ENCODE peak calls at places on chromosomes 4 and X, in eight cellular contexts. S, O, T, M, F, I, V and J are unnamed samples.

GRCh38 chr4:4413373-4413725 is 26.4 kb downstream of the NSG1 start:
- DNase-seq in S (no peak), O (no peak), T (no peak), M (no peak), F (no peak), I (no peak), V (no peak), J (no peak)

GRCh38 chr4:1711055-1711905 is 839 bp downstream of the SLBP start:
- DNase-seq in S (no peak), O (peak; percentile 30), T (no peak), M (peak; percentile 87), F (peak; percentile 43), I (peak; percentile 49), V (peak; percentile 40), J (peak; percentile 52)

GRCh38 chr4:184826315-184827266 is 823 bp upstream of the ACSL1 start:
- DNase-seq in S (no peak), O (no peak), T (peak; percentile 31), M (no peak), F (no peak), I (no peak), V (peak; percentile 44), J (peak; percentile 46)

GRCh38 chr4:177047070-177047850 is 254.5 kb upstream of the VEGFC start:
- DNase-seq in S (peak; percentile 43), O (peak; percentile 78), T (peak; percentile 1), M (no peak), F (peak; percentile 36), I (peak; percentile 67), V (peak; percentile 57), J (peak; percentile 49)

GRCh38 chr4:22336822-22337221 is 179.0 kb downstream of the ADGRA3 start:
- DNase-seq in S (no peak), O (no peak), T (no peak), M (no peak), F (no peak), I (no peak), V (no peak), J (no peak)

GRCh38 chr4:113349400-113349799 is 299.9 kb downstream of the ANK2 start:
- DNase-seq in S (no peak), O (no peak), T (no peak), M (no peak), F (no peak), I (no peak), V (no peak), J (no peak)

GRCh38 chr4:31081375-31081774 is 361.2 kb downstream of the PCDH7 start:
- DNase-seq in S (no peak), O (no peak), T (no peak), M (no peak), F (no peak), I (no peak), V (no peak), J (no peak)

GRCh38 chrX:17737707-17738001 is 361 bp downstream of the SCML1 start:
- DNase-seq in S (no peak), O (no peak), T (no peak), M (no peak), F (no peak), I (no peak), V (no peak), J (no peak)

GRCh38 chr4:150884625-150885024 is 130.5 kb downstream of the LRBA start:
- DNase-seq in S (no peak), O (no peak), T (no peak), M (no peak), F (no peak), I (no peak), V (no peak), J (no peak)

GRCh38 chr4:38618510-38618909 is 45.5 kb upstream of the KLF3 start:
- DNase-seq in S (no peak), O (no peak), T (no peak), M (no peak), F (no peak), I (no peak), V (no peak), J (no peak)

GRCh38 chrX:8846271-8846670 is 45.1 kb upstream of the FAM9A start:
- DNase-seq in S (no peak), O (no peak), T (no peak), M (no peak), F (no peak), I (no peak), V (no peak), J (no peak)

GRCh38 chr4:42600578-42600977 is 56.3 kb downstream of the ATP8A1 start:
- DNase-seq in S (no peak), O (no peak), T (no peak), M (no peak), F (no peak), I (no peak), V (no peak), J (no peak)

GRCh38 chrX:30308263-30309138 is 689 bp downstream of the NR0B1 start:
- DNase-seq in S (no peak), O (peak; percentile 86), T (no peak), M (no peak), F (no peak), I (no peak), V (no peak), J (no peak)

GRCh38 chr4:175035907-175036306 is 117.7 kb downstream of the ADAM29 start:
- DNase-seq in S (no peak), O (no peak), T (no peak), M (no peak), F (no peak), I (no peak), V (no peak), J (no peak)

GRCh38 chr4:14566518-14566917 is 435.8 kb upstream of the CPEB2 start:
- DNase-seq in S (no peak), O (no peak), T (no peak), M (no peak), F (no peak), I (no peak), V (no peak), J (no peak)

GRCh38 chr4:55543858-55544257 is 2.9 kb downstream of the CLOCK start:
- DNase-seq in S (no peak), O (no peak), T (no peak), M (no peak), F (no peak), I (no peak), V (no peak), J (no peak)